ENCODE peak calls at places on chromosomes 6 and 20, in eight cellular contexts. One of them, this sample, is unnamed.
A peak's percentile ranks its signal among the peaks of the same experiment; 100 is the strongest.

GRCh38 chr6:117459447-117459944 is 23.0 kb upstream of the DCBLD1 start:
- DNase-seq in posterior cingulate gyrus: no peak
- DNase-seq in CD4-positive, alpha-beta T cell: no peak
- DNase-seq in activated naive CD8-positive, alpha-beta T cell treated with anti-CD3 and anti-CD28 coated beads for 36 hours: no peak
- DNase-seq in DMS53: no peak
- DNase-seq in head of caudate nucleus: no peak
- DNase-seq in SK-N-MC: no peak
- DNase-seq in T-helper 9 cell: no peak
- DNase-seq in this sample: no peak

GRCh38 chr20:4726710-4727391 is 5.1 kb downstream of the PRND start:
- DNase-seq in posterior cingulate gyrus: no peak
- DNase-seq in CD4-positive, alpha-beta T cell: peak; percentile 25
- DNase-seq in activated naive CD8-positive, alpha-beta T cell treated with anti-CD3 and anti-CD28 coated beads for 36 hours: peak; percentile 40
- DNase-seq in DMS53: no peak
- DNase-seq in head of caudate nucleus: no peak
- DNase-seq in SK-N-MC: no peak
- DNase-seq in T-helper 9 cell: no peak
- DNase-seq in this sample: peak; percentile 75

GRCh38 chr6:110557226-110557625 is 80.8 kb upstream of the SLC22A16 start:
- DNase-seq in posterior cingulate gyrus: no peak
- DNase-seq in CD4-positive, alpha-beta T cell: no peak
- DNase-seq in activated naive CD8-positive, alpha-beta T cell treated with anti-CD3 and anti-CD28 coated beads for 36 hours: no peak
- DNase-seq in DMS53: no peak
- DNase-seq in head of caudate nucleus: no peak
- DNase-seq in SK-N-MC: no peak
- DNase-seq in T-helper 9 cell: no peak
- DNase-seq in this sample: no peak

GRCh38 chr6:14360565-14360964 is 243.0 kb downstream of the CD83 start:
- DNase-seq in posterior cingulate gyrus: no peak
- DNase-seq in CD4-positive, alpha-beta T cell: no peak
- DNase-seq in activated naive CD8-positive, alpha-beta T cell treated with anti-CD3 and anti-CD28 coated beads for 36 hours: no peak
- DNase-seq in DMS53: no peak
- DNase-seq in head of caudate nucleus: no peak
- DNase-seq in SK-N-MC: no peak
- DNase-seq in T-helper 9 cell: no peak
- DNase-seq in this sample: no peak

GRCh38 chr6:93575495-93575894 is 156.1 kb upstream of the EPHA7 start:
- DNase-seq in posterior cingulate gyrus: no peak
- DNase-seq in CD4-positive, alpha-beta T cell: no peak
- DNase-seq in activated naive CD8-positive, alpha-beta T cell treated with anti-CD3 and anti-CD28 coated beads for 36 hours: no peak
- DNase-seq in DMS53: peak; percentile 3
- DNase-seq in head of caudate nucleus: no peak
- DNase-seq in SK-N-MC: no peak
- DNase-seq in T-helper 9 cell: no peak
- DNase-seq in this sample: no peak

GRCh38 chr6:139713911-139714527 is 339.6 kb upstream of the CITED2 start:
- DNase-seq in posterior cingulate gyrus: no peak
- DNase-seq in CD4-positive, alpha-beta T cell: no peak
- DNase-seq in activated naive CD8-positive, alpha-beta T cell treated with anti-CD3 and anti-CD28 coated beads for 36 hours: no peak
- DNase-seq in DMS53: peak; percentile 27
- DNase-seq in head of caudate nucleus: no peak
- DNase-seq in SK-N-MC: no peak
- DNase-seq in T-helper 9 cell: no peak
- DNase-seq in this sample: no peak

GRCh38 chr6:159616456-159616855 is 76.6 kb downstream of the SOD2 start:
- DNase-seq in posterior cingulate gyrus: no peak
- DNase-seq in CD4-positive, alpha-beta T cell: no peak
- DNase-seq in activated naive CD8-positive, alpha-beta T cell treated with anti-CD3 and anti-CD28 coated beads for 36 hours: no peak
- DNase-seq in DMS53: no peak
- DNase-seq in head of caudate nucleus: no peak
- DNase-seq in SK-N-MC: no peak
- DNase-seq in T-helper 9 cell: no peak
- DNase-seq in this sample: peak; percentile 26

GRCh38 chr6:78561015-78561414 is 306.3 kb upstream of the IRAK1BP1 start:
- DNase-seq in posterior cingulate gyrus: no peak
- DNase-seq in CD4-positive, alpha-beta T cell: no peak
- DNase-seq in activated naive CD8-positive, alpha-beta T cell treated with anti-CD3 and anti-CD28 coated beads for 36 hours: no peak
- DNase-seq in DMS53: no peak
- DNase-seq in head of caudate nucleus: no peak
- DNase-seq in SK-N-MC: no peak
- DNase-seq in T-helper 9 cell: no peak
- DNase-seq in this sample: no peak

GRCh38 chr20:59159091-59159821 is 4.4 kb upstream of the ZNF831 start:
- DNase-seq in posterior cingulate gyrus: no peak
- DNase-seq in CD4-positive, alpha-beta T cell: peak; percentile 65
- DNase-seq in activated naive CD8-positive, alpha-beta T cell treated with anti-CD3 and anti-CD28 coated beads for 36 hours: peak; percentile 67
- DNase-seq in DMS53: no peak
- DNase-seq in head of caudate nucleus: no peak
- DNase-seq in SK-N-MC: no peak
- DNase-seq in T-helper 9 cell: peak; percentile 64
- DNase-seq in this sample: no peak

GRCh38 chr6:125009578-125009977 is 47.3 kb downstream of the RNF217 start:
- DNase-seq in posterior cingulate gyrus: no peak
- DNase-seq in CD4-positive, alpha-beta T cell: no peak
- DNase-seq in activated naive CD8-positive, alpha-beta T cell treated with anti-CD3 and anti-CD28 coated beads for 36 hours: no peak
- DNase-seq in DMS53: no peak
- DNase-seq in head of caudate nucleus: no peak
- DNase-seq in SK-N-MC: no peak
- DNase-seq in T-helper 9 cell: no peak
- DNase-seq in this sample: peak; percentile 2

GRCh38 chr6:106476326-106477105 is 116.0 kb downstream of the CRYBG1 start:
- DNase-seq in posterior cingulate gyrus: no peak
- DNase-seq in CD4-positive, alpha-beta T cell: no peak
- DNase-seq in activated naive CD8-positive, alpha-beta T cell treated with anti-CD3 and anti-CD28 coated beads for 36 hours: no peak
- DNase-seq in DMS53: no peak
- DNase-seq in head of caudate nucleus: no peak
- DNase-seq in SK-N-MC: no peak
- DNase-seq in T-helper 9 cell: no peak
- DNase-seq in this sample: no peak

GRCh38 chr6:11275598-11275997 is 43.1 kb upstream of the NEDD9 start:
- DNase-seq in posterior cingulate gyrus: no peak
- DNase-seq in CD4-positive, alpha-beta T cell: no peak
- DNase-seq in activated naive CD8-positive, alpha-beta T cell treated with anti-CD3 and anti-CD28 coated beads for 36 hours: no peak
- DNase-seq in DMS53: peak; percentile 92
- DNase-seq in head of caudate nucleus: no peak
- DNase-seq in SK-N-MC: no peak
- DNase-seq in T-helper 9 cell: no peak
- DNase-seq in this sample: no peak

GRCh38 chr6:52301326-52301725 is 16.8 kb upstream of the MCM3 start:
- DNase-seq in posterior cingulate gyrus: no peak
- DNase-seq in CD4-positive, alpha-beta T cell: no peak
- DNase-seq in activated naive CD8-positive, alpha-beta T cell treated with anti-CD3 and anti-CD28 coated beads for 36 hours: no peak
- DNase-seq in DMS53: no peak
- DNase-seq in head of caudate nucleus: no peak
- DNase-seq in SK-N-MC: no peak
- DNase-seq in T-helper 9 cell: no peak
- DNase-seq in this sample: no peak

GRCh38 chr6:111957623-111958315 is 84.5 kb upstream of the FYN start:
- DNase-seq in posterior cingulate gyrus: no peak
- DNase-seq in CD4-positive, alpha-beta T cell: no peak
- DNase-seq in activated naive CD8-positive, alpha-beta T cell treated with anti-CD3 and anti-CD28 coated beads for 36 hours: no peak
- DNase-seq in DMS53: peak; percentile 5
- DNase-seq in head of caudate nucleus: no peak
- DNase-seq in SK-N-MC: no peak
- DNase-seq in T-helper 9 cell: no peak
- DNase-seq in this sample: peak; percentile 80

GRCh38 chr6:40308533-40309306 is 278.4 kb downstream of the LRFN2 start:
- DNase-seq in posterior cingulate gyrus: no peak
- DNase-seq in CD4-positive, alpha-beta T cell: peak; percentile 34
- DNase-seq in activated naive CD8-positive, alpha-beta T cell treated with anti-CD3 and anti-CD28 coated beads for 36 hours: peak; percentile 39
- DNase-seq in DMS53: peak; percentile 82
- DNase-seq in head of caudate nucleus: peak; percentile 71
- DNase-seq in SK-N-MC: peak; percentile 30
- DNase-seq in T-helper 9 cell: peak; percentile 30
- DNase-seq in this sample: no peak